ENCODE peak calls at places on chromosomes 12 and 14, in six cellular contexts. O is activated naive CD8-positive, alpha-beta T cell treated with anti-CD3 and anti-CD28 coated beads for 36 hours; L is Panc1; S is MM.1S; F is T1000; R is OCI-LY7. B is an unnamed sample.

GRCh38 chr14:24911324-24912095 is 138.4 kb downstream of the STXBP6 start:
- DNase-seq in O (no peak), S (no peak), L (no peak), R (no peak), F (no peak), B (peak; percentile 2)

GRCh38 chr14:36254020-36254614 is 66.3 kb downstream of the MBIP start:
- DNase-seq in F (no peak), S (no peak), L (no peak), O (no peak), R (no peak), B (no peak)

GRCh38 chr12:132475304-132476037 is 14.5 kb upstream of the FBRSL1 start:
- DNase-seq in O (peak; percentile 40), S (no peak), R (peak; percentile 23), L (no peak), F (no peak), B (no peak)

GRCh38 chr12:101713059-101713682 is 15.7 kb downstream of the CHPT1 start:
- DNase-seq in F (no peak), R (no peak), S (no peak), O (no peak), L (no peak), B (no peak)

GRCh38 chr14:37203423-37203822 is 5.7 kb downstream of the MIPOL1 start:
- DNase-seq in S (no peak), R (no peak), F (no peak), L (no peak), O (no peak), B (no peak)

GRCh38 chr12:47990351-47991105 is 13.7 kb downstream of the COL2A1 start:
- DNase-seq in S (peak; percentile 12), F (no peak), R (peak; percentile 88), L (no peak), O (peak; percentile 65), B (no peak)

GRCh38 chr14:76497550-76498484 is 121.9 kb downstream of the ESRRB start:
- DNase-seq in R (peak; percentile 12), S (no peak), L (no peak), O (no peak), F (no peak), B (peak; percentile 12)

GRCh38 chr14:68233385-68233784 is 413.8 kb downstream of the RAD51B start:
- DNase-seq in L (no peak), O (no peak), F (no peak), S (no peak), R (no peak), B (no peak)

GRCh38 chr12:72141381-72141780 is 130.8 kb upstream of the TRHDE start:
- DNase-seq in R (peak; percentile 3), F (no peak), S (peak; percentile 81), L (no peak), O (no peak), B (peak; percentile 16)

GRCh38 chr12:27193854-27194544 is 50.1 kb upstream of the STK38L start:
- DNase-seq in R (no peak), O (no peak), L (no peak), S (no peak), F (no peak), B (no peak)

GRCh38 chr12:58316926-58317325 is 375.6 kb downstream of the ATP23 start:
- DNase-seq in L (no peak), R (no peak), O (no peak), S (no peak), F (no peak), B (no peak)

GRCh38 chr12:112307219-112308062 is 74.8 kb downstream of the HECTD4 start:
- DNase-seq in F (no peak), S (no peak), O (no peak), R (no peak), L (no peak), B (no peak)

GRCh38 chr12:4960030-4960429 is 50.3 kb downstream of the KCNA1 start:
- DNase-seq in O (no peak), F (no peak), L (no peak), S (no peak), R (no peak), B (peak; percentile 28)

GRCh38 chr14:103765526-103765925 is 49.9 kb downstream of the ZFYVE21 start:
- DNase-seq in S (no peak), O (no peak), L (no peak), F (no peak), R (no peak), B (no peak)

GRCh38 chr14:99670361-99671229 is 13.5 kb upstream of the CYP46A1 start:
- DNase-seq in R (no peak), F (no peak), S (no peak), O (no peak), L (no peak), B (no peak)

GRCh38 chr12:19836456-19836855 is 397.2 kb downstream of the AEBP2 start:
- DNase-seq in L (no peak), S (no peak), O (no peak), R (no peak), F (no peak), B (no peak)

GRCh38 chr12:77847665-77848431 is 17.2 kb downstream of the NAV3 start:
- DNase-seq in F (peak; percentile 11), S (peak; percentile 34), L (peak; percentile 94), O (no peak), R (peak; percentile 85), B (no peak)